ENCODE peak calls at places on chromosomes 13 and 19, in five cellular contexts. L, Y, T, I and P are unnamed samples.

GRCh38 chr13:33686772-33687480 is 131.0 kb upstream of the RFC3 start:
- DNase-seq in L (no peak), Y (no peak), T (no peak), I (no peak), P (no peak)

GRCh38 chr13:99057310-99057975 is 79.6 kb upstream of the DOCK9 start:
- DNase-seq in L (no peak), Y (no peak), T (no peak), I (no peak), P (no peak)

GRCh38 chr19:55305983-55306562 is 19.1 kb downstream of the TMEM150B start:
- DNase-seq in L (no peak), Y (no peak), T (no peak), I (no peak), P (no peak)

GRCh38 chr19:10769533-10770491 is 51.9 kb downstream of the DNM2 start:
- DNase-seq in L (peak; percentile 69), Y (no peak), T (peak; percentile 73), I (peak; percentile 84), P (peak; percentile 70)

GRCh38 chr19:50427997-50428425 is 4.7 kb upstream of the MYBPC2 start:
- DNase-seq in L (peak; percentile 87), Y (peak; percentile 92), T (peak; percentile 94), I (peak; percentile 82), P (peak; percentile 86)

GRCh38 chr13:30615851-30616311 is 1.8 kb upstream of the USPL1 start:
- DNase-seq in L (no peak), Y (no peak), T (no peak), I (no peak), P (no peak)

GRCh38 chr19:48897181-48897580 is 1.4 kb downstream of the TULP2 start:
- DNase-seq in L (no peak), Y (no peak), T (no peak), I (no peak), P (no peak)

GRCh38 chr19:13794388-13794751 is 873 bp upstream of the ZSWIM4 start:
- DNase-seq in L (peak; percentile 51), Y (no peak), T (peak; percentile 94), I (peak; percentile 83), P (peak; percentile 82)

GRCh38 chr13:105904034-105904742 is 631.3 kb downstream of the EFNB2 start:
- DNase-seq in L (no peak), Y (no peak), T (no peak), I (no peak), P (no peak)

GRCh38 chr19:49775742-49776370 is 9.1 kb downstream of the AP2A1 start:
- DNase-seq in L (no peak), Y (no peak), T (no peak), I (no peak), P (no peak)

GRCh38 chr19:14116918-14117578 is 514 bp downstream of the PRKACA start:
- DNase-seq in L (no peak), Y (no peak), T (peak; percentile 82), I (peak; percentile 49), P (peak; percentile 63)

GRCh38 chr19:41754596-41754995 is 734 bp upstream of the CEACAM6 start:
- DNase-seq in L (no peak), Y (no peak), T (no peak), I (no peak), P (no peak)

GRCh38 chr19:29467824-29468401 is 57.9 kb upstream of the VSTM2B start:
- DNase-seq in L (no peak), Y (no peak), T (no peak), I (no peak), P (no peak)

GRCh38 chr13:97401421-97401820 is 32.5 kb upstream of the RAP2A start:
- DNase-seq in L (no peak), Y (no peak), T (no peak), I (no peak), P (no peak)

GRCh38 chr19:29263305-29264080 is 50.5 kb upstream of the UQCRFS1 start:
- DNase-seq in L (peak; percentile 26), Y (no peak), T (no peak), I (no peak), P (peak; percentile 51)

GRCh38 chr19:33865306-33865705 is 68.6 kb downstream of the KCTD15 start:
- DNase-seq in L (no peak), Y (no peak), T (no peak), I (no peak), P (no peak)

GRCh38 chr13:93151277-93151676 is 75.3 kb upstream of the GPC6 start:
- DNase-seq in L (no peak), Y (no peak), T (no peak), I (no peak), P (no peak)

GRCh38 chr19:17753976-17754375 is 2.7 kb downstream of the FCHO1 start:
- DNase-seq in L (no peak), Y (no peak), T (no peak), I (no peak), P (no peak)

GRCh38 chr13:99178636-99179035 is 22.0 kb upstream of the UBAC2 start:
- DNase-seq in L (peak; percentile 29), Y (no peak), T (no peak), I (no peak), P (peak; percentile 74)

GRCh38 chr13:32745509-32745908 is 159.3 kb downstream of the PDS5B start:
- DNase-seq in L (no peak), Y (no peak), T (no peak), I (no peak), P (no peak)

GRCh38 chr19:48751835-48752510 is 468 bp downstream of the FUT1 start:
- DNase-seq in L (no peak), Y (no peak), T (no peak), I (no peak), P (no peak)

GRCh38 chr19:13839193-13839937 is 37.6 kb upstream of the NANOS3 start:
- DNase-seq in L (peak; percentile 89), Y (peak; percentile 96), T (peak; percentile 95), I (peak; percentile 95), P (peak; percentile 93)

GRCh38 chr13:113474179-113474578 is 16.3 kb downstream of the DCUN1D2 start:
- DNase-seq in L (no peak), Y (no peak), T (no peak), I (no peak), P (no peak)

GRCh38 chr19:4425531-4425930 is 23.1 kb downstream of the CHAF1A start:
- DNase-seq in L (no peak), Y (no peak), T (no peak), I (no peak), P (no peak)

GRCh38 chr19:4066682-4067395 is at the start of gene ZBTB7A:
- DNase-seq in L (peak; percentile 81), Y (no peak), T (peak; percentile 95), I (peak; percentile 87), P (peak; percentile 86)

GRCh38 chr13:110560606-110561334 is 752 bp downstream of the RAB20 start:
- DNase-seq in L (no peak), Y (no peak), T (peak; percentile 75), I (peak; percentile 39), P (no peak)

GRCh38 chr13:77919351-77920294 is 992 bp upstream of the EDNRB start:
- DNase-seq in L (peak; percentile 10), Y (peak; percentile 82), T (peak; percentile 79), I (peak; percentile 59), P (peak; percentile 41)

DNA sequence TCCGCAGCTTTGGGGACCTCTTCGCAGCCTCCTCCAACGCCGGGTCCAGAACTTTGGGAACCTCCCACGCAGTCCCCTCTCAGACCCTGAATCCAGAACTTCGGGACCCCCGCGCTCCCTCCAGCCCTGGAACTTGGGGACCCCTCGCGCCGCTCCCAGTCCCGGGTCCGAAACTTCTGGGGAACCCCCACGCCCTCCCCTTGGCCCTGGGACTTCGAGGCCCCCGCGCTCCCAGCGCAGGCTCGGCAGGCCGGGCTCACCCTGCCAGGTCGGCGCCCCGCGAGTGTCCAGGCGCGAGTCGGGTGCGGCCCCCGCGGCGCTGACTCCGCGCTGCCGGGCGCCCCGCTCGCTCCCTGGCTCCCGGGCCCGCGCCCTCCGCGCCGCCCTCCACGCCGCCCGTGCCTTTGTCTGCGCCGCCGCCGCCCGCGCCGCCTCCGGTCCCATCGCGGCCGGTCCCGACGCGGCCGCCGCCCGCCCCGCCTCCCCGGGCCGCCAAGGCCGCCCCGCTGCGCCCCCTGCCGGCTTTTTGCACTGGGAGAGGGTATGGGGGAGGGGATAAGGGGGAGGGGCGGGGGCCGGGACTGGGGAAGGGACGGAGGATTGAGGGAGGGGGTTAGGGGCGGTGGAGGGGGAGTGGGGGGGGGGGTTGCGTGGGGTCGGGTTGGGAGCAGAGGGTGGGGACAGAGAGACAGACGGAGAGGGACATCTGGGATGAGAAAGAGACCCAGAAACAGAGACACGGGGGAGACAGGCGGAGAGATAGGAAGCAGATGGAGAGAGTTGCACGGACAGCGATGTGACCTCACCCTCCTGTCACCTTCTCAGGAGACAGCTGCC is at the start of gene HOMER3:
- DNase-seq in L (peak; percentile 57), Y (no peak), T (peak; percentile 87), I (peak; percentile 88), P (peak; percentile 87)
- H3K27ac ChIP-seq in L (peak within 1 kb of the TSS; percentile 87), Y (peak within 1 kb of the TSS; percentile 27), T (peak within 1 kb of the TSS; percentile 59), I (peak within 1 kb of the TSS; percentile 70), P (peak within 1 kb of the TSS; percentile 82)

GRCh38 chr13:45349438-45349837 is 8.5 kb upstream of the TPT1 start:
- DNase-seq in L (no peak), Y (no peak), T (no peak), I (no peak), P (no peak)

GRCh38 chr13:45352031-45352430 is 11.0 kb upstream of the TPT1 start:
- DNase-seq in L (no peak), Y (no peak), T (no peak), I (no peak), P (no peak)

GRCh38 chr13:45353895-45354294 is 12.9 kb upstream of the TPT1 start:
- DNase-seq in L (no peak), Y (no peak), T (no peak), I (no peak), P (no peak)

DNA sequence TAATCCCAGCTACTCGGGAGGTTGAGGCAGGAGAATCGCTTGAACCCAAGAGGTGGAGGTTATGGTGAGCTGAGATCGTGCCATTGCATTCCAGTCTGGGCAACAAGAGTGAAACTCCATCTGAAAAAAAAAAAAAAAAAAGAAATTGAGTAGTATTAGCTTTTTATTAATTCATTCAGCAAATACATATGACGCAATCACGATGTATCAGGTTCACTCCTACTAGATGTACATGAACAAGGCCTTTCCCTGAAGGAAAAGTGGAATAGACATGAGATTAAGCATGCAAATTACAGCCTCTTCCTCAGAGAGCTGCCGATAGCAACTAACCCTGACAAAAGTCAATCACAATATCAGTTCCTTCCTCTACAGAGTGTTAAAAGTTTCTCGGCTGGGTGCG is 9.2 kb upstream of the TPT1 start:
- DNase-seq in L (no peak), Y (no peak), T (no peak), I (no peak), P (no peak)
- H3K4me3 ChIP-seq in L (no peak overlapping the region), Y (no peak overlapping the region), T (no peak overlapping the region), I (no peak overlapping the region), P (no peak overlapping the region)

DNA sequence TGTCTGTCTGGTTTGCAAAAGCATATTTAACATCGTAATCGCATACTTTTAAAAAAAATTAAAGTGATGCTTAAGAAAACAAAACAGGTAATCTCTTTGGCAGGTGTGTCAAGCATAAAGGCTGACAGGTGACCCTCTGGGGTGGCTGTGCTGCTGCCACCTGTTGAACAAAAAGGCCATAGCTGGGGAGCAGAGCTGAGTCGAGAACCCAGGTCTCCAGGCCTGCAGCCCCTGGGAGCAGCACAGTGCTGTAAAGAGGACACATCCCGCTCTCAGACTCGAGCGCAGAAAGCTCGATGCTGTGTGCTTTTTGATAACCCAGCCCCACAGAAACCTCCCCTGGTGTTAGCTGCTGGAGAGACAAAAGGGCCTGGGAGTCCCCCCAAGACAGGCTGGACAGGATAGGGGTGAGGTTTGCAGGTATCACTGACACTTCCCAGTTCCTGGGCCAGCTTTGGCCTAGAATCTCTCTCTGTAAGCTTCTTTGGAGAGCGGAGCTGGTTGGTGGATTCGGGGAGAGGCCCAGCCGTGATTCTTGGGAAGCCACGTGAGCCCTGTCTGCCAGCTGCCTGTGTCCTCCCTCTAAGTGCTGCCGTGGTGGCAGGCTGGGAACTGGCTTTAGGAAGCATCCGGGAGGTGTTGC is 66.9 kb downstream of the C13orf42 start:
- DNase-seq in L (no peak), Y (no peak), T (no peak), I (no peak), P (no peak)
- TF ChIP-seq CTCF in L (no peak), Y (no peak), T (no peak), I (no peak), P (no peak)

GRCh38 chr13:90502143-90502542 is 845.3 kb upstream of the MIR17HG start:
- DNase-seq in L (no peak), Y (no peak), T (no peak), I (peak; percentile 59), P (no peak)
- H3K27ac ChIP-seq in L (no peak overlapping the region), Y (no peak overlapping the region), T (no peak overlapping the region), I (peak overlapping the region; percentile 35), P (no peak overlapping the region)